ENCODE peak calls at places on chromosomes 3 and 15, in four cellular contexts. A is AG10803, F is SK-N-SH, M is cardiac fibroblast. L is an unnamed sample.

GRCh38 chr3:131553495-131554247 is 50.9 kb upstream of the MRPL3 start:
- DNase-seq in A (no peak), F (no peak), M (no peak), L (no peak)

GRCh38 chr3:197501879-197502620 is 53.7 kb downstream of the BDH1 start:
- DNase-seq in A (peak), F (peak), M (peak), L (peak)

GRCh38 chr3:76789262-76789661 is 250.6 kb upstream of the ROBO2 start:
- DNase-seq in A (no peak), F (no peak), M (no peak), L (no peak)

GRCh38 chr3:4228295-4228694 is 74.9 kb upstream of the SETMAR start:
- DNase-seq in A (no peak), F (no peak), M (no peak), L (peak)

GRCh38 chr3:141431411-141432378 is 55.1 kb upstream of the RASA2 start:
- DNase-seq in A (no peak), F (no peak), M (no peak), L (no peak)

GRCh38 chr3:28348286-28348636 is 260 bp upstream of the ZCWPW2 start:
- DNase-seq in A (peak), F (no peak), M (peak), L (no peak)

GRCh38 chr3:37825744-37826143 is 35.9 kb upstream of the CTDSPL start:
- DNase-seq in A (no peak), F (no peak), M (no peak), L (no peak)

GRCh38 chr3:158659454-158660237 is 12.8 kb downstream of the LXN start:
- DNase-seq in A (peak), F (peak), M (peak), L (peak)

GRCh38 chr3:125075738-125076137 is 19.9 kb upstream of the HEG1 start:
- DNase-seq in A (no peak), F (peak), M (no peak), L (peak)

GRCh38 chr15:82371649-82372048 is 22.4 kb upstream of the GOLGA6L10 start:
- DNase-seq in A (no peak), F (no peak), M (no peak), L (no peak)

GRCh38 chr15:69413822-69414701 is at the start of gene KIF23:
- DNase-seq in A (peak), F (peak), M (peak), L (peak)

GRCh38 chr3:100746056-100746455 is 36.8 kb downstream of the TFG start:
- DNase-seq in A (no peak), F (no peak), M (no peak), L (no peak)

GRCh38 chr3:173913397-173913796 is 515.9 kb downstream of the NLGN1 start:
- DNase-seq in A (peak), F (no peak), M (peak), L (no peak)

GRCh38 chr3:56415672-56416071 is 52.6 kb downstream of the ERC2 start:
- DNase-seq in A (peak), F (no peak), M (peak), L (no peak)

GRCh38 chr15:70053703-70054229 is 44.0 kb downstream of the TLE3 start:
- DNase-seq in A (no peak), F (no peak), M (no peak), L (no peak)

GRCh38 chr15:96344120-96344705 is 13.7 kb downstream of the NR2F2 start:
- DNase-seq in A (no peak), F (no peak), M (peak), L (no peak)

GRCh38 chr3:18376682-18377081 is 48.5 kb downstream of the SATB1 start:
- DNase-seq in A (no peak), F (no peak), M (no peak), L (no peak)

GRCh38 chr3:58041826-58042324 is 33.7 kb downstream of the FLNB start:
- DNase-seq in A (peak), F (no peak), M (peak), L (no peak)

GRCh38 chr3:71103430-71103881 is 480.1 kb downstream of the FOXP1 start:
- DNase-seq in A (peak), F (peak), M (peak), L (no peak)

GRCh38 chr3:41769106-41769505 is 192.8 kb downstream of the ULK4 start:
- DNase-seq in A (no peak), F (no peak), M (no peak), L (no peak)

GRCh38 chr3:41768363-41768762 is 193.5 kb downstream of the ULK4 start:
- DNase-seq in A (no peak), F (no peak), M (no peak), L (no peak)
- TF ChIP-seq CTCF in A (no peak), F (no peak), M (no peak), L (no peak)

DNA sequence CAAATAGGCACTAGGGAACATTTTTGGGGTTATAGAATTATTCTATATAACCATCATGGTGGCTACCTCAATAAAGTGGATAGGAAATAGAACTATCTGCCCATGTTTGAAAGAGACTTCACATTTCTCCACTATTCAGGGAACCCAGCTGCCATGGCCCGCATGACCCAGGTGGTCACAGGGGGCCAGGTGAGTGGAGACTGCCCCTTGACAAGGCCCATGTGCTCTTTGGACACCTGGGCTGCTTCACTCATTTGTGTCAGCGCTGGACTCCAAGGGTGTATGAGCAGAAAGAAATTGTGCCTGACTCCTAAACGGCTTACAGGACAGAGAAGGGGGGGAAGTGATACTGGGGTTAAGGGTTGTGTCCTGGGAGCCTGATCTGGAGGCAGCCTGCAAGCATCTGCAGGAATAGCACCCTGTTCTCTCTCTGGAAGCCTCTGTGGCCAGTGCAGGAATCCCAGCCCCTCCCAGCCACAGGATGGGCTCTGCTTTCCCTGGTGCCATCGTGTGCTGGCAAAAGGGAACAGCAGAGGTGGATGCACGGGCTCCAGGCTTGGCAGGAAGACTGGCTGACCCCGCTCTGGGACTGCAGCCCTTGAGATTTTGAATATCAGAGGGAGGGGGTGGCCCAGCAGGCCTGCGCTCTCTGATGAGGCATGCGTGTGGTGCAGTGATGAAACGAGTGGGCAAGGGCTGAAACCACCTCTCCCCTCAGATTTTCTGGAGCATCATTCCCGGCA is 9.1 kb upstream of the C3orf22 start:
- DNase-seq in A (no peak), F (peak), M (no peak), L (peak)
- TF ChIP-seq CTCF in A (peak), F (peak), M (no peak), L (no peak)

GRCh38 chr15:50119063-50119700 is at the start of gene ATP8B4:
- DNase-seq in A (no peak), F (no peak), M (no peak), L (no peak)

GRCh38 chr15:50113187-50113505 is 5.9 kb downstream of the ATP8B4 start:
- DNase-seq in A (no peak), F (no peak), M (no peak), L (no peak)

GRCh38 chr15:50117628-50118027 is 1.4 kb downstream of the ATP8B4 start:
- DNase-seq in A (no peak), F (no peak), M (no peak), L (no peak)

GRCh38 chr15:50114381-50114780 is 4.7 kb downstream of the ATP8B4 start:
- DNase-seq in A (no peak), F (no peak), M (no peak), L (no peak)

DNA sequence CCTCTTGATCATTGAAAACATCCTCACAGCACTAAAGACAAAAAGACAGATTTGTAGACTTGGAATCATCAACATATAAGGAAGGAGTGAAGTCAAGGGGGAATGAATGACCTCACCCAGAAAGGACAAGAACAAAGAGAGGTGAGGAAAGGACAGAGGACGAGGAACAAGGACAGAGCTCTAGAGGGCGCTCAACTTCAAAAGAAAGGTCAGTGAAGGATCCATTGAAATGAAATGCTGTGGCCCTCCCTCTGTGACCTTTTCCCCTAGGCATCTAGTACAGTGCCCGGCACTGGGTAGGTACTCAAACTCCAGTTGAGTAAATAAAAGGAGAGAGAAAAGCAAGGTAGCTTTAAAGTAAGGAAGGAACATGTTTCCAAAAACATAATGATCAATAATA is 2.6 kb downstream of the ATP8B4 start:
- DNase-seq in A (peak), F (no peak), M (peak), L (no peak)
- TF ChIP-seq CTCF in A (peak), F (peak), M (peak), L (peak)

GRCh38 chr15:65414841-65415621 is 7.7 kb downstream of the IGDCC4 start:
- DNase-seq in A (peak), F (no peak), M (no peak), L (peak)
- TF ChIP-seq CTCF in A (no peak), F (no peak), M (no peak), L (no peak)

GRCh38 chr3:43995078-43995928 is 246.4 kb upstream of the TOPAZ1 start:
- DNase-seq in A (peak), F (peak), M (peak), L (peak)
- TF ChIP-seq CTCF in A (no peak), F (no peak), M (no peak), L (no peak)

DNA sequence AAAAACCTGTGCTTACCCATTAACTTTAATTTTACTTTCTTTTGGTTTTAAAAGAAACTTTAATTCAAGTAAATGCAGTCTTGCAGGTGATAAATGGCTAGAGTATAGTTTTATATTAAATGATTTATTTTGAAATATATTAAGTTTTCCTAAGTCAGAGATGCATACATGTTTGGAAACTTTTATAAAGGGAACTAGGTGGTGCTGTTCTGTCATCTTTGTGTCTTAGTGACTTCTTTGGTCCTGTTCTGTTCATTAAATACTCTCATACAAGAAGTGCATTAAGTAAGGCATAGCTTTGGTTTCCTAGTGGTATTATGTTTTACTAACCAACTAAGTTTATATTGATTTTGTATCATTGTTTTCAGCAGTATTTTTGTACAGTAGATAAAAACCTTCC is 15.6 kb downstream of the CADM2 start:
- DNase-seq in A (no peak), F (no peak), M (no peak), L (no peak)
- TF ChIP-seq CTCF in A (no peak), F (peak), M (no peak), L (no peak)

DNA sequence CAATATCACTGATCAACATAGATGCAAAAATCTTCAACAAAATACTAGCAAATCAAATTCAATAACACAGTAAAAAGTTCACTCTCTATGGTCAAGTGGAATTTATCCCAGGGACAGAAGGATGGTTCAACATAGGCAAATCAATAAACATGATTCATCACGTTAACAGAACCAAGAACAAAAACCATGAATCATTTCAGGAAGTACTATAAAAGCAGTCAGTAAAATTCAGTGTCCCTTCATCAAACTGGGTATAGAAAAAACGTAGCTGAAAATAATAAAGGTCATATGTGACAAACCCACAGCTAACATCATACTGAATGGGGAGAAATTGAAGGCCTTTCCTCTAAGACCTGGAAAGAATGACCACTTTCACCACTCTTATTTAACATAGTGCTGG is 172.1 kb downstream of the POLR2M start:
- DNase-seq in A (no peak), F (no peak), M (peak), L (no peak)
- TF ChIP-seq CTCF in A (no peak), F (no peak), M (no peak), L (no peak)